ENCODE peak calls at places on chromosomes 16 and 17, in five cellular contexts. K is endothelial cell; X is naive thymus-derived CD8-positive, alpha-beta T cell; B is H9; R is effector memory CD4-positive, alpha-beta T cell. J is an unnamed sample.

GRCh38 chr17:51397361-51398127 is 137.2 kb downstream of the UTP18 start:
- DNase-seq in K (no peak), X (no peak), B (no peak), R (no peak), J (peak; percentile 64)

GRCh38 chr17:45702666-45703266 is 81.4 kb upstream of the CRHR1 start:
- DNase-seq in K (peak; percentile 44), X (no peak), B (no peak), R (no peak), J (peak; percentile 29)

GRCh38 chr17:16135461-16135860 is 79.9 kb downstream of the NCOR1 start:
- DNase-seq in K (no peak), X (no peak), B (no peak), R (no peak), J (no peak)

GRCh38 chr17:75734674-75735294 is 13.5 kb downstream of the ITGB4 start:
- DNase-seq in K (no peak), X (no peak), B (no peak), R (no peak), J (no peak)

GRCh38 chr17:3799181-3799627 is 1.8 kb downstream of the ITGAE start:
- DNase-seq in K (no peak), X (no peak), B (peak; percentile 54), R (no peak), J (no peak)

GRCh38 chr17:76537578-76538280 is at the start of gene CYGB:
- DNase-seq in K (no peak), X (peak; percentile 14), B (no peak), R (no peak), J (no peak)

GRCh38 chr16:4648917-4649316 is 24.3 kb downstream of the MGRN1 start:
- DNase-seq in K (no peak), X (no peak), B (no peak), R (no peak), J (no peak)

GRCh38 chr17:18089613-18090012 is 1.9 kb downstream of the DRG2 start:
- DNase-seq in K (no peak), X (no peak), B (no peak), R (no peak), J (no peak)

GRCh38 chr16:49366669-49367068 is 6.9 kb upstream of the C16orf78 start:
- DNase-seq in K (no peak), X (no peak), B (no peak), R (no peak), J (no peak)

GRCh38 chr17:49581645-49581992 is 5.9 kb downstream of the NXPH3 start:
- DNase-seq in K (no peak), X (no peak), B (no peak), R (no peak), J (no peak)

J was measured in mammary epithelial cell.